ENCODE peak calls at places on chromosome 20, in four cellular contexts. C is activated T-cell treated with anti-CD3 and anti-CD28 coated beads for 4 hours, W is activated T-helper 1 cell treated with Interleukin-2 at 50 U/mL for 16 hours, A is stromal cell of bone marrow. V is an unnamed sample.

GRCh38 chr20:53642196-53643030 is 48.8 kb upstream of the ZNF217 start:
- DNase-seq in A (peak), W (peak), C (no peak), V (peak)

GRCh38 chr20:48740714-48741113 is 87.1 kb downstream of the PREX1 start:
- DNase-seq in W (no peak), A (no peak), C (no peak), V (no peak)

GRCh38 chr20:53884859-53885654 is 185.3 kb downstream of the BCAS1 start:
- DNase-seq in A (no peak), C (peak), W (no peak), V (no peak)

GRCh38 chr20:47951521-47951951 is 166.3 kb upstream of the SULF2 start:
- DNase-seq in C (no peak), W (no peak), A (no peak), V (no peak)

GRCh38 chr20:24985802-24986201 is 6.7 kb downstream of the APMAP start:
- DNase-seq in W (no peak), A (no peak), C (no peak), V (no peak)

GRCh38 chr20:4962257-4962855 is 39.0 kb downstream of the SLC23A2 start:
- DNase-seq in A (no peak), W (peak), C (no peak), V (peak)

GRCh38 chr20:22303523-22303922 is 280.8 kb downstream of the FOXA2 start:
- DNase-seq in W (no peak), A (no peak), C (no peak), V (no peak)

GRCh38 chr20:50585678-50586077 is 75.5 kb downstream of the PTPN1 start:
- DNase-seq in W (no peak), A (no peak), C (no peak), V (no peak)

GRCh38 chr20:57938158-57939108 is 228.6 kb upstream of the PMEPA1 start:
- DNase-seq in A (no peak), C (no peak), W (no peak), V (no peak)

GRCh38 chr20:57389695-57390603 is 1.2 kb upstream of the RBM38 start:
- DNase-seq in C (peak), A (no peak), W (peak), V (peak)

GRCh38 chr20:53344891-53345290 is 248.7 kb downstream of the ZNF217 start:
- DNase-seq in C (no peak), A (no peak), W (no peak), V (no peak)

GRCh38 chr20:58709013-58709702 is 16.6 kb downstream of the NPEPL1 start:
- DNase-seq in A (no peak), C (no peak), W (no peak), V (no peak)

GRCh38 chr20:18504479-18505060 is 3.2 kb upstream of the SEC23B start:
- DNase-seq in A (no peak), W (no peak), C (no peak), V (no peak)

GRCh38 chr20:57547250-57547649 is 13.7 kb upstream of the PCK1 start:
- DNase-seq in A (no peak), C (no peak), W (no peak), V (no peak)

GRCh38 chr20:51510169-51510568 is 32.4 kb downstream of the NFATC2 start:
- DNase-seq in W (no peak), C (no peak), A (no peak), V (no peak)

GRCh38 chr20:63234693-63235398 is 859 bp upstream of the BIRC7 start:
- DNase-seq in C (peak), W (no peak), A (no peak), V (no peak)

GRCh38 chr20:10595985-10596384 is 77.8 kb downstream of the JAG1 start:
- DNase-seq in C (no peak), W (no peak), A (no peak), V (no peak)

GRCh38 chr20:44600758-44601562 is 18.6 kb downstream of the PKIG start:
- DNase-seq in A (no peak), W (no peak), C (no peak), V (no peak)

GRCh38 chr20:10648651-10649050 is 25.1 kb downstream of the JAG1 start:
- DNase-seq in W (no peak), C (no peak), A (peak), V (no peak)

GRCh38 chr20:53789913-53790675 is 196.5 kb upstream of the ZNF217 start:
- DNase-seq in W (no peak), C (no peak), A (no peak), V (no peak)

GRCh38 chr20:38343107-38343797 is 3.0 kb upstream of the LBP start:
- DNase-seq in A (no peak), W (no peak), C (no peak), V (no peak)